ENCODE peak calls at places on chromosomes 13 and 19, in seven cellular contexts. R is GM19239; U is EL; W is activated effector memory CD4-positive, alpha-beta T cell treated with Interleukin-2 at 50 U/mL for 16 hours; V is activated T-cell treated with anti-CD3 and anti-CD28 coated beads for 1 hour; M is stimulated activated CD8-positive, alpha-beta memory T cell treated with anti-CD3 and anti-CD28 coated beads, Interleukin-12 subunit alpha, Interleukin-12 subunit beta, amount 100 ng/mL, for 4 hours; K is fibroblast of lung. X is an unnamed sample.

GRCh38 chr19:17296278-17296677 is 6.9 kb downstream of the ABHD8 start:
- DNase-seq in V (no peak), M (no peak), K (no peak), R (no peak), U (peak; percentile 72), W (no peak), X (no peak)

GRCh38 chr19:46825731-46826055 is 25.0 kb downstream of the AP2S1 start:
- DNase-seq in U (no peak), M (no peak), R (no peak), W (no peak), K (no peak), V (no peak), X (no peak)

GRCh38 chr13:52845766-52846566 is 2.5 kb downstream of the PCDH8 start:
- DNase-seq in K (peak; percentile 1), W (no peak), R (no peak), V (no peak), U (no peak), M (no peak), X (no peak)

GRCh38 chr19:33064778-33065550 is at the start of gene RHPN2:
- DNase-seq in U (peak; percentile 84), R (peak; percentile 90), M (peak; percentile 33), K (peak; percentile 66), W (peak; percentile 8), V (peak; percentile 20), X (no peak)

GRCh38 chr19:40521276-40521675 is 54.5 kb downstream of the SPTBN4 start:
- DNase-seq in V (no peak), U (no peak), M (no peak), R (no peak), W (no peak), K (peak; percentile 42), X (no peak)

GRCh38 chr13:98556968-98557591 is 19.8 kb downstream of the STK24 start:
- DNase-seq in M (no peak), W (no peak), V (no peak), U (peak; percentile 91), R (no peak), K (no peak), X (no peak)

GRCh38 chr19:32570081-32570785 is 10.8 kb upstream of the PDCD5 start:
- DNase-seq in K (peak; percentile 67), W (no peak), U (peak; percentile 63), R (peak; percentile 36), M (peak; percentile 11), V (peak; percentile 36), X (no peak)

GRCh38 chr13:50783940-50784339 is 59.6 kb downstream of the DLEU7 start:
- DNase-seq in R (no peak), W (no peak), V (no peak), K (no peak), M (no peak), U (no peak), X (no peak)

GRCh38 chr13:24065172-24065571 is 95.3 kb upstream of the SPATA13 start:
- DNase-seq in M (no peak), W (no peak), U (no peak), R (no peak), V (no peak), K (no peak), X (no peak)

GRCh38 chr13:33353210-33353609 is 67.7 kb upstream of the STARD13 start:
- DNase-seq in M (no peak), K (no peak), U (no peak), V (no peak), W (no peak), R (no peak), X (no peak)

GRCh38 chr13:26255717-26256277 is 1.9 kb downstream of the CDK8 start:
- DNase-seq in U (peak; percentile 21), K (peak; percentile 12), V (no peak), W (no peak), R (no peak), M (no peak), X (no peak)

GRCh38 chr19:58558066-58558622 is at the start of gene UBE2M:
- DNase-seq in U (peak; percentile 48), M (no peak), K (no peak), R (no peak), W (peak; percentile 48), V (no peak), X (no peak)

GRCh38 chr19:15015946-15016542 is 33.2 kb upstream of the CASP14 start:
- DNase-seq in V (no peak), W (no peak), R (no peak), U (peak; percentile 14), M (no peak), K (no peak), X (no peak)

GRCh38 chr13:47397739-47398138 is 500.9 kb upstream of the HTR2A start:
- DNase-seq in U (peak; percentile 61), V (no peak), M (no peak), R (no peak), K (peak; percentile 39), W (no peak), X (no peak)

GRCh38 chr19:13103961-13104847 is 1.5 kb upstream of the LYL1 start:
- DNase-seq in U (no peak), M (no peak), W (peak; percentile 55), V (peak; percentile 59), R (no peak), K (no peak), X (no peak)

GRCh38 chr19:1592023-1592754 is 476 bp downstream of the MBD3 start:
- DNase-seq in U (peak; percentile 90), W (peak; percentile 76), K (peak; percentile 90), V (peak; percentile 80), R (peak; percentile 98), M (peak; percentile 74), X (peak; percentile 28)

GRCh38 chr13:98581971-98582702 is 5.2 kb upstream of the STK24 start:
- DNase-seq in R (no peak), M (no peak), U (peak; percentile 78), W (no peak), K (peak; percentile 75), V (no peak), X (no peak)

GRCh38 chr13:73610799-73611592 is 523.2 kb downstream of the KLF12 start:
- DNase-seq in K (no peak), V (no peak), M (no peak), U (no peak), R (no peak), W (no peak), X (no peak)

GRCh38 chr19:18292810-18293641 is 11.6 kb upstream of the JUND start:
- DNase-seq in R (no peak), M (no peak), W (no peak), V (no peak), K (peak; percentile 77), U (peak; percentile 60), X (no peak)

GRCh38 chr13:113000575-113000974 is 31.6 kb downstream of the MCF2L start:
- DNase-seq in R (no peak), K (no peak), V (no peak), M (no peak), U (no peak), W (no peak), X (no peak)

GRCh38 chr19:18128044-18128443 is 24.9 kb upstream of the PIK3R2 start:
- DNase-seq in R (no peak), W (no peak), K (no peak), V (no peak), M (no peak), U (peak; percentile 47), X (no peak)

GRCh38 chr19:19545707-19546106 is 7.6 kb downstream of the CILP2 start:
- DNase-seq in U (no peak), R (no peak), K (no peak), M (no peak), W (no peak), V (no peak), X (no peak)

GRCh38 chr13:112713517-112714253 is 23.8 kb downstream of the ATP11A start:
- DNase-seq in W (no peak), V (no peak), U (no peak), M (no peak), K (no peak), R (no peak), X (no peak)

GRCh38 chr13:97287047-97287383 is 64.9 kb downstream of the MBNL2 start:
- DNase-seq in V (no peak), U (no peak), K (no peak), R (no peak), W (no peak), M (no peak), X (no peak)

GRCh38 chr19:30009013-30009412 is 67.0 kb downstream of the URI1 start:
- DNase-seq in V (no peak), M (no peak), K (no peak), U (no peak), R (no peak), W (no peak), X (no peak)

GRCh38 chr19:5293607-5294089 is 47.0 kb downstream of the PTPRS start:
- DNase-seq in V (no peak), R (no peak), M (no peak), U (peak; percentile 62), K (no peak), W (no peak), X (no peak)